ENCODE peak calls at places on chromosomes 12 and 14, in seven cellular contexts. L is body of pancreas, D is tibial nerve, T is IMR-90, A is esophagus muscularis mucosa, M is A549, N is heart left ventricle. H is an unnamed sample.

GRCh38 chr14:47536341-47536740 is 139.1 kb downstream of the MDGA2 start:
- DNase-seq in D (no peak), L (no peak), T (no peak), M (no peak), A (no peak), N (no peak), H (no peak)

GRCh38 chr12:121388421-121388981 is 11.4 kb upstream of the RNF34 start:
- DNase-seq in A (no peak), D (no peak), L (no peak), N (no peak), T (peak; percentile 94), M (no peak), H (no peak)

GRCh38 chr12:53530056-53530455 is 22.8 kb upstream of the NPFF start:
- DNase-seq in A (no peak), M (no peak), D (no peak), L (no peak), N (no peak), T (no peak), H (no peak)

GRCh38 chr12:92987846-92988621 is 58.9 kb upstream of the EEA1 start:
- DNase-seq in A (no peak), D (no peak), M (no peak), T (no peak), L (no peak), N (no peak), H (no peak)

GRCh38 chr14:82125963-82126362 is 592.3 kb upstream of the SEL1L start:
- DNase-seq in T (no peak), A (no peak), N (no peak), D (no peak), M (no peak), L (peak; percentile 41), H (no peak)

GRCh38 chr12:2553388-2554126 is 241.2 kb upstream of the FKBP4 start:
- DNase-seq in L (no peak), N (no peak), A (no peak), T (no peak), D (no peak), M (no peak), H (no peak)

GRCh38 chr12:93019911-93020224 is 90.8 kb upstream of the EEA1 start:
- DNase-seq in N (no peak), T (no peak), D (no peak), M (no peak), A (no peak), L (peak; percentile 72), H (no peak)

GRCh38 chr12:16021026-16021425 is 109.9 kb downstream of the DERA start:
- DNase-seq in T (no peak), D (no peak), N (no peak), A (no peak), M (no peak), L (no peak), H (no peak)

GRCh38 chr14:98953544-98954346 is 318.3 kb downstream of the BCL11B start:
- DNase-seq in N (no peak), A (peak; percentile 92), T (no peak), D (peak; percentile 79), M (peak; percentile 80), L (peak; percentile 53), H (peak; percentile 39)

GRCh38 chr14:52063107-52063506 is 5.8 kb downstream of the NID2 start:
- DNase-seq in L (no peak), N (no peak), M (no peak), A (peak; percentile 75), T (peak; percentile 37), D (no peak), H (peak; percentile 66)

GRCh38 chr12:104454997-104455396 is 1.8 kb upstream of the CHST11 start:
- DNase-seq in T (peak; percentile 44), M (peak; percentile 55), A (no peak), L (no peak), N (no peak), D (no peak), H (no peak)

GRCh38 chr14:75461303-75461702 is 33.5 kb downstream of the JDP2 start:
- DNase-seq in T (no peak), L (no peak), D (no peak), M (no peak), N (no peak), A (no peak), H (no peak)

GRCh38 chr12:55742719-55743130 is at the start of gene GDF11:
- DNase-seq in L (peak; percentile 71), T (peak; percentile 74), N (peak; percentile 89), M (peak; percentile 78), D (peak; percentile 74), A (no peak), H (peak; percentile 87)

GRCh38 chr12:27463826-27464554 is 17.5 kb downstream of the SMCO2 start:
- DNase-seq in L (no peak), A (no peak), M (no peak), N (peak; percentile 78), T (peak; percentile 42), D (no peak), H (peak; percentile 72)

GRCh38 chr12:13383379-13383778 is 186.9 kb downstream of the EMP1 start:
- DNase-seq in D (no peak), L (no peak), T (no peak), N (no peak), A (peak; percentile 84), M (no peak), H (no peak)

DNA sequence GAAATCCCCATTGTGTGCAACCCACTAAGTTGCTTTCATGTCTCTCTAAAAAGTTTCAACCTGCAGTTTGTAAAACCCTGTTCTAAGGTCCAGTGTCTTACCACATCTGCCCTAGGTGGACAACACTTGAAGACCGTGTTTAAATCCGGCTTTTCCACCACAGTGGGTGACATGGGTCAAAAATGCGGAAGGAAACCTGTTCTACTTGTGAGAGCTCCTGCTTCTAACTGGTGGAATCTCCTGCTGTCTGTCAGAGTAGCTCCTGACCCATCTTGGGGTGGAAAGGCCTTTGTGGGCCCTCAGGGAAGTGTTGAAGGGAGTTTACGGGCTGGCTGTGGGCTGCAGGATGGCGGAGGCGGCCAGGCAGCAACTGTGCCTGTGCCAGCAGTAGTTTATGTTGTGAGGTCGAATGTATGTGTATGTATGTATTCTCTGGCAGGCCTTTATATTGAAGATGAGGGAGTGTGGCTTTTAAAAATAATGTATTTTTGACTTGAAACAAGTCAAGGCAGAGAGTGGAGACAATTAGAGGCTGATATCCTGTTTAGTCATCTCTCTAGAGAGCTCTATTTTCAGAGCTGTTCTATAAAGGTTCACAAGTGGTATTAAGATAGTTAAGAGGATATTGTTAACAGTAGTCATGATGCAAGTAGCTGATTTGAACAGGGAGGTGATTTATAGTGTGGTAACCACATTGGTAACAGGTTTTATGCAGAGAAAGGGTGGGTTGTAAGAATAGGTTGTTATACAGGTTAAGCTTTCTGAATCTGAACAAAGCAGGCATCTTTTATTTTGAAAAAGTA is 67.0 kb downstream of the PRKCH start:
- DNase-seq in A (no peak), T (no peak), N (no peak), M (no peak), D (no peak), L (no peak), H (no peak)
- TF ChIP-seq POLR2A in A (no peak), T (no peak), N (no peak), M (no peak), D (no peak), L (no peak), H (no peak)

GRCh38 chr12:113091506-113091905 is 35.0 kb downstream of the DTX1 start:
- DNase-seq in L (no peak), D (no peak), T (no peak), N (no peak), A (no peak), M (no peak), H (no peak)

GRCh38 chr12:113088971-113089756 is 32.6 kb downstream of the DTX1 start:
- DNase-seq in T (no peak), A (no peak), N (no peak), L (no peak), D (no peak), M (no peak), H (no peak)

GRCh38 chr12:113092478-113093408 is 36.2 kb downstream of the DTX1 start:
- DNase-seq in L (peak; percentile 41), M (peak; percentile 85), D (no peak), N (no peak), A (no peak), T (no peak), H (no peak)

GRCh38 chr12:113089839-113090238 is 33.3 kb downstream of the DTX1 start:
- DNase-seq in N (no peak), A (no peak), D (no peak), T (no peak), M (no peak), L (no peak), H (no peak)

GRCh38 chr12:113090740-113091139 is 34.2 kb downstream of the DTX1 start:
- DNase-seq in T (no peak), M (no peak), N (no peak), A (no peak), L (no peak), D (no peak), H (no peak)
- H3K4me1 ChIP-seq in T (no peaks in the 10 kb centered on the region), M (peaks cover 7% of the 10 kb centered on the region), N (no peaks in the 10 kb centered on the region), A (peaks cover 7% of the 10 kb centered on the region), L (peaks cover 15% of the 10 kb centered on the region), D (peaks cover 10% of the 10 kb centered on the region), H (no peaks in the 10 kb centered on the region)

DNA sequence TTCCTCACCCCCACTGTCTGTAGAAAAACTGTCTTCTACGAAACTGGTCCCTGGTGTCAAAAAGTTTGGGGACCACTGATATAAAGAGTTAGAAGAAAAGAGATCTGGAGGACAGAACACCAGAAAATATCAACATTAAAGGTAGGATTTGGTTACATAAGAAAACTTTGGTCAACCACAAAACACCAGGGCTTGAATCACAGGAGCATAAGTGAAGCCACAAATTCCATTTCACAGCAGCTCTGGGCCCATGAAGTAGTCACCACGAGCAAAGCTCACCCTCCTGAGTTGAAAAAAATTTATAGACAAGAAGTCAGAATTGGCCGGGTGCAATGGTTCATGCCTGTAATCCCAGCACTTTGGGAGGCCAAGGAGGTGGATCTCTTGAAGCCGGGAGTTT is 19.4 kb downstream of the RALGAPA1 start:
- DNase-seq in L (no peak), M (no peak), N (no peak), A (no peak), D (no peak), T (peak; percentile 68), H (no peak)
- TF ChIP-seq POLR2A in L (no peak), M (no peak), N (no peak), A (no peak), D (no peak), T (no peak), H (no peak)

GRCh38 chr12:117466677-117467362 is 105.4 kb upstream of the NOS1 start:
- DNase-seq in M (no peak), A (no peak), L (no peak), N (no peak), D (no peak), T (no peak), H (no peak)

GRCh38 chr12:117456076-117456475 is 94.7 kb upstream of the NOS1 start:
- DNase-seq in L (no peak), D (no peak), T (no peak), A (no peak), M (no peak), N (no peak), H (no peak)

GRCh38 chr12:117457189-117457588 is 95.8 kb upstream of the NOS1 start:
- DNase-seq in L (no peak), A (no peak), D (no peak), T (no peak), N (no peak), M (no peak), H (no peak)

GRCh38 chr12:117459229-117459628 is 97.8 kb upstream of the NOS1 start:
- DNase-seq in T (no peak), M (no peak), N (no peak), A (no peak), L (no peak), D (no peak), H (no peak)

DNA sequence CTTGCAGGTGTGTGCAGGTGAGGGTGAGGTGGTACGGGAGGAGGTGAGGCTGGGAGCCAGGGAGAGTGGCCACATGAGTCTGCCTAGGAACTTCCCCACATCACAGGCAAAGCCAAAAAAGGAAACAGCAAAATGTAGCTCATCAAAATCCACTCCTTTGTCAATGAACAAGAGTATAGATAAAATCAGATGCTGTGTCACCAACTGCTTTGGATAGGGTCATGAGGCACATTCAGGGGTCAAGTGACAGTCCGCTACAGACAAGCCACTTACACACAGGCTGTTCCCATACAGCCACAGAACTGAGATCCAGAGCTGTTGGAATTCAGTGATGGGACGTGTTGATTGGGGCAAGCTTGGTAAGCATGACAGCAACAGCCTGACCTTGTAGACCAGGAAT is 100.3 kb upstream of the NOS1 start:
- DNase-seq in L (no peak), A (no peak), N (no peak), D (no peak), T (no peak), M (no peak), H (no peak)
- H3K4me1 ChIP-seq in L (peaks cover 8% of the 10 kb centered on the region), A (no peaks in the 10 kb centered on the region), N (no peaks in the 10 kb centered on the region), D (no peaks in the 10 kb centered on the region), T (no peaks in the 10 kb centered on the region), M (peaks cover 2% of the 10 kb centered on the region), H (no peaks in the 10 kb centered on the region)

H was measured in uterus.